ENCODE peak calls at places on chromosomes 6 and 20, in nine cellular contexts. X, E, K, I, N, G, L, J and V are unnamed samples.

GRCh38 chr6:52572536-52572935 is 4.3 kb downstream of the TRAM2 start:
- DNase-seq in K (no peak), E (no peak), L (no peak), J (no peak), I (no peak), X (no peak), N (no peak), G (no peak), V (no peak)

GRCh38 chr6:14035448-14035847 is 82.1 kb upstream of the CD83 start:
- DNase-seq in J (peak; percentile 18), N (no peak), I (no peak), X (peak; percentile 36), L (no peak), G (peak; percentile 94), K (no peak), E (peak; percentile 37), V (no peak)

GRCh38 chr20:18647777-18648176 is 59.9 kb downstream of the DTD1 start:
- DNase-seq in X (no peak), N (no peak), L (no peak), I (no peak), J (no peak), E (no peak), K (no peak), G (no peak), V (no peak)

GRCh38 chr6:108805611-108806181 is 42.5 kb upstream of the ARMC2 start:
- DNase-seq in J (no peak), N (no peak), G (no peak), K (no peak), E (no peak), L (no peak), I (no peak), X (no peak), V (no peak)

GRCh38 chr6:27630727-27631613 is 158.1 kb upstream of the ZNF184 start:
- DNase-seq in E (no peak), N (peak; percentile 78), J (peak; percentile 59), K (peak; percentile 54), X (no peak), G (no peak), L (no peak), I (no peak), V (peak; percentile 32)

GRCh38 chr20:41377275-41377674 is 10.7 kb upstream of the EMILIN3 start:
- DNase-seq in L (no peak), E (no peak), K (no peak), J (no peak), I (no peak), G (no peak), N (no peak), X (no peak), V (no peak)

GRCh38 chr20:51854912-51855311 is 52.6 kb upstream of the SALL4 start:
- DNase-seq in N (no peak), G (no peak), L (no peak), J (peak; percentile 41), E (no peak), I (no peak), X (no peak), K (no peak), V (no peak)

GRCh38 chr6:14147891-14148290 is 30.3 kb downstream of the CD83 start:
- DNase-seq in I (no peak), G (no peak), L (no peak), X (no peak), E (no peak), J (no peak), K (no peak), N (no peak), V (no peak)

GRCh38 chr6:17705428-17705777 is 1.3 kb downstream of the NUP153 start:
- DNase-seq in J (peak; percentile 86), K (peak; percentile 53), G (peak; percentile 30), X (peak; percentile 49), I (peak; percentile 78), N (no peak), E (no peak), L (no peak), V (no peak)

GRCh38 chr6:107811591-107812218 is 12.4 kb downstream of the SCML4 start:
- DNase-seq in E (no peak), I (no peak), G (no peak), J (peak; percentile 29), N (peak; percentile 6), L (no peak), K (no peak), X (no peak), V (no peak)

DNA sequence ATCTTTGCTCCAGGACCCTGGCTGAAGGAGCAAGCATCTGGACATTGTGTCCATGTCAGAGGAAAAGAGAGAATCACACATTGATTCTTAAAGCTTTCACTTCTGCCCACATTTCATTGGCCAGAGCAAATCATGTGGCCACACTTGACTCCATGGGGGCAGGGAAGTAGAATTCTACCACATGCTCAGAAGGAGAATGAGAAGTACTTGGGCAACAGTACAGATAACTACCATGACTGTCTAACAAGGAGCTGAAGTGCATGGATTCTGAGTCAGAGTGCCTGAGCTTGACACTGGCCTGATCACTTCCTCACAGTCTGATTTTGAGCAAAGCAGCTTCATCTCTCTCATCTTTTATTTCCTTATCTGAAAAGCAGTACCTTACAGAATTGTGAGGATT is 38.6 kb downstream of the GHRH start:
- DNase-seq in X (peak; percentile 70), I (no peak), N (no peak), K (no peak), L (no peak), G (peak; percentile 62), J (peak; percentile 77), E (no peak), V (peak; percentile 24)
- H3K27ac ChIP-seq in X (no peak overlapping the region), I (no peak overlapping the region), N (no peak overlapping the region), K (no peak overlapping the region), L (no peak overlapping the region), G (no peak overlapping the region), J (no peak overlapping the region), E (no peak overlapping the region), V (no peak overlapping the region)

GRCh38 chr6:125867483-125867935 is 76.7 kb downstream of the NCOA7 start:
- DNase-seq in X (peak; percentile 45), I (no peak), J (peak; percentile 91), L (no peak), K (no peak), N (no peak), G (peak; percentile 33), E (no peak), V (no peak)
- H3K27ac ChIP-seq in X (no peak overlapping the region), I (no peak overlapping the region), J (peak overlapping the region; percentile 53), L (no peak overlapping the region), K (no peak overlapping the region), N (peak overlapping the region; percentile 93), G (no peak overlapping the region), E (no peak overlapping the region), V (no peak overlapping the region)

GRCh38 chr6:32074996-32075532 is 34.1 kb downstream of the TNXB start:
- DNase-seq in J (no peak), N (no peak), E (no peak), X (no peak), G (no peak), K (no peak), I (no peak), L (no peak), V (no peak)

GRCh38 chr6:32070814-32071466 is 32.7 kb downstream of the CYP21A2 start:
- DNase-seq in X (no peak), G (no peak), N (peak; percentile 22), E (no peak), K (no peak), I (peak; percentile 85), L (no peak), J (no peak), V (no peak)

GRCh38 chr6:32073066-32073465 is 34.9 kb downstream of the CYP21A2 start:
- DNase-seq in X (no peak), E (no peak), K (no peak), N (no peak), J (no peak), G (no peak), L (no peak), I (no peak), V (no peak)

GRCh38 chr6:32075781-32076494 is 33.2 kb downstream of the TNXB start:
- DNase-seq in J (no peak), K (no peak), X (no peak), L (no peak), G (no peak), E (no peak), I (no peak), N (no peak), V (no peak)

GRCh38 chr6:32073613-32074012 is 35.4 kb downstream of the CYP21A2 start:
- DNase-seq in L (no peak), G (no peak), X (no peak), J (no peak), N (no peak), E (no peak), I (no peak), K (no peak), V (no peak)
- H3K27ac ChIP-seq in L (no peak overlapping the region), G (no peak overlapping the region), X (no peak overlapping the region), J (no peak overlapping the region), N (no peak overlapping the region), E (no peak overlapping the region), I (no peak overlapping the region), K (no peak overlapping the region), V (no peak overlapping the region)

GRCh38 chr6:78502386-78502887 is 364.9 kb upstream of the IRAK1BP1 start:
- DNase-seq in G (no peak), E (no peak), L (no peak), X (no peak), N (no peak), J (no peak), K (no peak), I (no peak), V (no peak)
- H3K27ac ChIP-seq in G (no peak overlapping the region), E (no peak overlapping the region), L (no peak overlapping the region), X (no peak overlapping the region), N (no peak overlapping the region), J (no peak overlapping the region), K (no peak overlapping the region), I (no peak overlapping the region), V (no peak overlapping the region)

GRCh38 chr6:4664117-4664626 is 112.0 kb upstream of the CDYL start:
- DNase-seq in K (peak; percentile 69), I (peak; percentile 92), J (no peak), L (no peak), G (peak; percentile 64), E (no peak), X (no peak), N (peak; percentile 62), V (no peak)
- H3K27ac ChIP-seq in K (no peak overlapping the region), I (peak overlapping the region; percentile 67), J (no peak overlapping the region), L (no peak overlapping the region), G (no peak overlapping the region), E (no peak overlapping the region), X (no peak overlapping the region), N (no peak overlapping the region), V (no peak overlapping the region)